ENCODE peak calls at places on chromosomes 5 and 9, in seven cellular contexts. K is ureter, B is esophagus squamous epithelium, Y is RWPE1, V is A172, A is NCI-H1694 treated with DMSO at 0.1 percent for 48 hours, S is kidney tubule cell. C is an unnamed sample.

GRCh38 chr5:146340260-146341081 is 1.8 kb downstream of the POU4F3 start:
- DNase-seq in K (no peak), B (no peak), Y (peak), V (peak), A (no peak), S (peak), C (peak)

GRCh38 chr5:126516133-126516532 is 78.9 kb downstream of the ALDH7A1 start:
- DNase-seq in K (no peak), B (no peak), Y (peak), V (peak), A (peak), S (peak), C (no peak)

GRCh38 chr9:124663046-124663961 is 107.8 kb downstream of the NR6A1 start:
- DNase-seq in K (no peak), B (no peak), Y (no peak), V (no peak), A (no peak), S (no peak), C (no peak)

GRCh38 chr5:43121565-43122484 is 1.1 kb downstream of the ZNF131 start:
- DNase-seq in K (no peak), B (no peak), Y (peak), V (peak), A (peak), S (peak), C (no peak)

GRCh38 chr5:105849701-105850100 is 1821.0 kb downstream of the EFNA5 start:
- DNase-seq in K (no peak), B (no peak), Y (no peak), V (no peak), A (no peak), S (no peak), C (no peak)

GRCh38 chr5:103638979-103639378 is 76.4 kb upstream of the NUDT12 start:
- DNase-seq in K (no peak), B (no peak), Y (no peak), V (no peak), A (no peak), S (no peak), C (no peak)

GRCh38 chr9:109117856-109118801 is 1.6 kb downstream of the TMEM245 start:
- DNase-seq in K (no peak), B (no peak), Y (peak), V (peak), A (no peak), S (peak), C (no peak)

GRCh38 chr5:43298459-43298858 is 14.8 kb downstream of the HMGCS1 start:
- DNase-seq in K (no peak), B (no peak), Y (no peak), V (no peak), A (no peak), S (no peak), C (no peak)

GRCh38 chr9:34098307-34098706 is 28.2 kb downstream of the DCAF12 start:
- DNase-seq in K (no peak), B (no peak), Y (no peak), V (no peak), A (peak), S (no peak), C (no peak)

GRCh38 chr5:14250094-14250777 is 107.1 kb downstream of the TRIO start:
- DNase-seq in K (no peak), B (no peak), Y (no peak), V (peak), A (peak), S (peak), C (peak)

GRCh38 chr5:41856644-41857491 is 13.4 kb downstream of the OXCT1 start:
- DNase-seq in K (peak), B (no peak), Y (peak), V (peak), A (peak), S (peak), C (no peak)

GRCh38 chr5:129904667-129905466 is 602 bp downstream of the CHSY3 start:
- DNase-seq in K (no peak), B (no peak), Y (peak), V (no peak), A (no peak), S (peak), C (no peak)

GRCh38 chr5:117999939-118000549 is 988.3 kb downstream of the DTWD2 start:
- DNase-seq in K (no peak), B (no peak), Y (no peak), V (no peak), A (peak), S (peak), C (no peak)

GRCh38 chr5:61162832-61163567 is 732 bp upstream of the SMIM15 start:
- DNase-seq in K (no peak), B (no peak), Y (peak), V (peak), A (peak), S (peak), C (no peak)

GRCh38 chr9:24824607-24825006 is 278.9 kb upstream of the IZUMO3 start:
- DNase-seq in K (no peak), B (no peak), Y (no peak), V (no peak), A (no peak), S (no peak), C (no peak)

C was measured in retinal pigment epithelial cell.